ENCODE peak calls at places on chromosomes 12 and 14, in eight cellular contexts. N, C, L, P, E, T, V and G are unnamed samples.
A peak's percentile ranks its signal among the peaks of the same experiment; 100 is the strongest.

GRCh38 chr14:100304825-100305445 is 1.3 kb downstream of the SLC25A29 start:
- DNase-seq in N (peak; percentile 45), C (no peak), L (peak; percentile 53), P (no peak), E (peak; percentile 70), T (peak; percentile 18), V (no peak), G (peak; percentile 46)

GRCh38 chr12:108734200-108734906 is 3.0 kb upstream of the CORO1C start:
- DNase-seq in N (peak; percentile 83), C (peak; percentile 97), L (peak; percentile 75), P (no peak), E (peak; percentile 98), T (peak; percentile 94), V (peak; percentile 10), G (peak; percentile 91)

GRCh38 chr12:106114084-106115068 is 24.4 kb downstream of the NUAK1 start:
- DNase-seq in N (no peak), C (peak; percentile 21), L (no peak), P (no peak), E (peak; percentile 42), T (no peak), V (no peak), G (peak; percentile 44)

GRCh38 chr14:105141486-105142281 is 26.9 kb downstream of the JAG2 start:
- DNase-seq in N (no peak), C (no peak), L (no peak), P (no peak), E (no peak), T (no peak), V (no peak), G (no peak)

GRCh38 chr14:33777651-33778050 is 173.2 kb downstream of the EGLN3 start:
- DNase-seq in N (no peak), C (no peak), L (peak; percentile 15), P (no peak), E (no peak), T (no peak), V (no peak), G (peak; percentile 50)

GRCh38 chr12:30823140-30823669 is 68.5 kb upstream of the CAPRIN2 start:
- DNase-seq in N (peak; percentile 23), C (no peak), L (no peak), P (no peak), E (peak; percentile 26), T (no peak), V (no peak), G (no peak)

GRCh38 chr12:56990648-56991318 is 15.6 kb downstream of the ZBTB39 start:
- DNase-seq in N (no peak), C (no peak), L (no peak), P (no peak), E (no peak), T (no peak), V (no peak), G (no peak)

GRCh38 chr12:51818567-51819300 is 29.8 kb downstream of the FIGNL2 start:
- DNase-seq in N (no peak), C (peak; percentile 49), L (no peak), P (no peak), E (peak; percentile 69), T (peak; percentile 82), V (no peak), G (peak; percentile 43)

GRCh38 chr14:103889313-103890051 is 38.8 kb upstream of the TDRD9 start:
- DNase-seq in N (peak; percentile 25), C (no peak), L (peak; percentile 72), P (no peak), E (peak; percentile 63), T (no peak), V (no peak), G (peak; percentile 70)

GRCh38 chr14:21626491-21627230 is 8.1 kb downstream of the OR10G2 start:
- DNase-seq in N (no peak), C (peak; percentile 65), L (peak; percentile 7), P (no peak), E (peak; percentile 61), T (no peak), V (no peak), G (no peak)

GRCh38 chr12:26800347-26800746 is 32.6 kb downstream of the ITPR2 start:
- DNase-seq in N (no peak), C (no peak), L (no peak), P (no peak), E (no peak), T (no peak), V (no peak), G (no peak)

GRCh38 chr12:31035944-31036665 is 37.6 kb upstream of the DDX11 start:
- DNase-seq in N (no peak), C (no peak), L (no peak), P (no peak), E (peak; percentile 15), T (no peak), V (no peak), G (no peak)

GRCh38 chr14:93747102-93747501 is 41.2 kb downstream of the PRIMA1 start:
- DNase-seq in N (no peak), C (no peak), L (no peak), P (no peak), E (no peak), T (no peak), V (no peak), G (no peak)

GRCh38 chr12:51926064-51926632 is 18.8 kb downstream of the ACVRL1 start:
- DNase-seq in N (peak; percentile 87), C (no peak), L (no peak), P (no peak), E (no peak), T (no peak), V (no peak), G (no peak)

GRCh38 chr12:1670815-1671268 is 20.0 kb upstream of the ADIPOR2 start:
- DNase-seq in N (no peak), C (no peak), L (no peak), P (no peak), E (peak; percentile 35), T (no peak), V (no peak), G (no peak)

GRCh38 chr14:56244138-56244789 is 126.1 kb downstream of the PELI2 start:
- DNase-seq in N (no peak), C (peak; percentile 37), L (no peak), P (no peak), E (peak; percentile 87), T (peak; percentile 85), V (no peak), G (peak; percentile 21)

GRCh38 chr12:65946821-65947220 is 122.5 kb downstream of the HMGA2 start:
- DNase-seq in N (no peak), C (no peak), L (no peak), P (no peak), E (no peak), T (no peak), V (no peak), G (no peak)

GRCh38 chr12:85996280-85996679 is 122.2 kb downstream of the NTS start:
- DNase-seq in N (peak; percentile 55), C (peak; percentile 28), L (peak; percentile 3), P (no peak), E (no peak), T (no peak), V (no peak), G (peak; percentile 6)

GRCh38 chr12:16036073-16036472 is 124.9 kb downstream of the DERA start:
- DNase-seq in N (no peak), C (no peak), L (no peak), P (no peak), E (no peak), T (no peak), V (no peak), G (no peak)